ENCODE peak calls at places on chromosomes 11 and 22, in ten cellular contexts. One of them, this sample, is unnamed.
A peak's percentile ranks its signal among the peaks of the same experiment; 100 is the strongest.

GRCh38 chr11:70247042-70247709 is 23.3 kb upstream of the PPFIA1 start:
- DNase-seq in prostate gland: no peak
- DNase-seq in PC-9: no peak
- DNase-seq in neural progenitor cell: no peak
- DNase-seq in bronchial epithelial cell: no peak
- DNase-seq in cardiac fibroblast: no peak
- DNase-seq in fibroblast of lung: peak; percentile 62
- DNase-seq in mesenchymal stem cell: no peak
- DNase-seq in CD4-positive, CD25-positive, alpha-beta regulatory T cell: no peak
- DNase-seq in CD4-positive, alpha-beta memory T cell: no peak
- DNase-seq in this sample: no peak

GRCh38 chr11:117837791-117838190 is 13.2 kb upstream of the FXYD2 start:
- DNase-seq in prostate gland: no peak
- DNase-seq in PC-9: no peak
- DNase-seq in neural progenitor cell: no peak
- DNase-seq in bronchial epithelial cell: no peak
- DNase-seq in cardiac fibroblast: no peak
- DNase-seq in fibroblast of lung: no peak
- DNase-seq in mesenchymal stem cell: no peak
- DNase-seq in CD4-positive, CD25-positive, alpha-beta regulatory T cell: no peak
- DNase-seq in CD4-positive, alpha-beta memory T cell: no peak
- DNase-seq in this sample: no peak

GRCh38 chr11:95705485-95706124 is 84.0 kb downstream of the FAM76B start:
- DNase-seq in prostate gland: peak; percentile 91
- DNase-seq in PC-9: peak; percentile 50
- DNase-seq in neural progenitor cell: peak; percentile 92
- DNase-seq in bronchial epithelial cell: peak; percentile 75
- DNase-seq in cardiac fibroblast: peak; percentile 93
- DNase-seq in fibroblast of lung: peak; percentile 80
- DNase-seq in mesenchymal stem cell: peak; percentile 81
- DNase-seq in CD4-positive, CD25-positive, alpha-beta regulatory T cell: peak; percentile 95
- DNase-seq in CD4-positive, alpha-beta memory T cell: peak; percentile 87
- DNase-seq in this sample: peak; percentile 65

GRCh38 chr11:67409781-67410368 is 5.6 kb upstream of the CARNS1 start:
- DNase-seq in prostate gland: no peak
- DNase-seq in PC-9: no peak
- DNase-seq in neural progenitor cell: peak; percentile 67
- DNase-seq in bronchial epithelial cell: no peak
- DNase-seq in cardiac fibroblast: no peak
- DNase-seq in fibroblast of lung: no peak
- DNase-seq in mesenchymal stem cell: no peak
- DNase-seq in CD4-positive, CD25-positive, alpha-beta regulatory T cell: no peak
- DNase-seq in CD4-positive, alpha-beta memory T cell: no peak
- DNase-seq in this sample: no peak

GRCh38 chr22:41478891-41479521 is 10.1 kb downstream of the ACO2 start:
- DNase-seq in prostate gland: no peak
- DNase-seq in PC-9: no peak
- DNase-seq in neural progenitor cell: no peak
- DNase-seq in bronchial epithelial cell: no peak
- DNase-seq in cardiac fibroblast: peak; percentile 43
- DNase-seq in fibroblast of lung: peak; percentile 6
- DNase-seq in mesenchymal stem cell: peak; percentile 52
- DNase-seq in CD4-positive, CD25-positive, alpha-beta regulatory T cell: no peak
- DNase-seq in CD4-positive, alpha-beta memory T cell: no peak
- DNase-seq in this sample: peak; percentile 83

GRCh38 chr11:440065-441042 is 1.5 kb downstream of the ANO9 start:
- DNase-seq in prostate gland: no peak
- DNase-seq in PC-9: no peak
- DNase-seq in neural progenitor cell: no peak
- DNase-seq in bronchial epithelial cell: no peak
- DNase-seq in cardiac fibroblast: peak; percentile 49
- DNase-seq in fibroblast of lung: no peak
- DNase-seq in mesenchymal stem cell: no peak
- DNase-seq in CD4-positive, CD25-positive, alpha-beta regulatory T cell: no peak
- DNase-seq in CD4-positive, alpha-beta memory T cell: no peak
- DNase-seq in this sample: no peak

GRCh38 chr22:43118953-43119458 is 8.5 kb downstream of the BIK start:
- DNase-seq in prostate gland: no peak
- DNase-seq in PC-9: no peak
- DNase-seq in neural progenitor cell: no peak
- DNase-seq in bronchial epithelial cell: no peak
- DNase-seq in cardiac fibroblast: no peak
- DNase-seq in fibroblast of lung: no peak
- DNase-seq in mesenchymal stem cell: no peak
- DNase-seq in CD4-positive, CD25-positive, alpha-beta regulatory T cell: no peak
- DNase-seq in CD4-positive, alpha-beta memory T cell: no peak
- DNase-seq in this sample: no peak

GRCh38 chr11:96340555-96340885 is 2.5 kb downstream of the MAML2 start:
- DNase-seq in prostate gland: no peak
- DNase-seq in PC-9: no peak
- DNase-seq in neural progenitor cell: no peak
- DNase-seq in bronchial epithelial cell: no peak
- DNase-seq in cardiac fibroblast: peak; percentile 63
- DNase-seq in fibroblast of lung: peak; percentile 60
- DNase-seq in mesenchymal stem cell: peak; percentile 28
- DNase-seq in CD4-positive, CD25-positive, alpha-beta regulatory T cell: no peak
- DNase-seq in CD4-positive, alpha-beta memory T cell: no peak
- DNase-seq in this sample: no peak

GRCh38 chr11:75482310-75482606 is 43.5 kb downstream of the GDPD5 start:
- DNase-seq in prostate gland: no peak
- DNase-seq in PC-9: no peak
- DNase-seq in neural progenitor cell: no peak
- DNase-seq in bronchial epithelial cell: no peak
- DNase-seq in cardiac fibroblast: no peak
- DNase-seq in fibroblast of lung: no peak
- DNase-seq in mesenchymal stem cell: no peak
- DNase-seq in CD4-positive, CD25-positive, alpha-beta regulatory T cell: no peak
- DNase-seq in CD4-positive, alpha-beta memory T cell: no peak
- DNase-seq in this sample: no peak

GRCh38 chr11:43962383-43962969 is 20.0 kb downstream of the C11orf96 start:
- DNase-seq in prostate gland: no peak
- DNase-seq in PC-9: no peak
- DNase-seq in neural progenitor cell: peak; percentile 49
- DNase-seq in bronchial epithelial cell: no peak
- DNase-seq in cardiac fibroblast: peak; percentile 38
- DNase-seq in fibroblast of lung: no peak
- DNase-seq in mesenchymal stem cell: peak; percentile 41
- DNase-seq in CD4-positive, CD25-positive, alpha-beta regulatory T cell: no peak
- DNase-seq in CD4-positive, alpha-beta memory T cell: no peak
- DNase-seq in this sample: no peak

GRCh38 chr22:23204125-23204488 is 23.8 kb downstream of the BCR start:
- DNase-seq in prostate gland: no peak
- DNase-seq in PC-9: no peak
- DNase-seq in neural progenitor cell: no peak
- DNase-seq in bronchial epithelial cell: no peak
- DNase-seq in cardiac fibroblast: no peak
- DNase-seq in fibroblast of lung: no peak
- DNase-seq in mesenchymal stem cell: no peak
- DNase-seq in CD4-positive, CD25-positive, alpha-beta regulatory T cell: no peak
- DNase-seq in CD4-positive, alpha-beta memory T cell: no peak
- DNase-seq in this sample: no peak

GRCh38 chr22:23639661-23640060 is 7.5 kb upstream of the DRICH1 start:
- DNase-seq in prostate gland: no peak
- DNase-seq in PC-9: no peak
- DNase-seq in neural progenitor cell: no peak
- DNase-seq in bronchial epithelial cell: no peak
- DNase-seq in cardiac fibroblast: no peak
- DNase-seq in fibroblast of lung: no peak
- DNase-seq in mesenchymal stem cell: no peak
- DNase-seq in CD4-positive, CD25-positive, alpha-beta regulatory T cell: no peak
- DNase-seq in CD4-positive, alpha-beta memory T cell: no peak
- DNase-seq in this sample: no peak

GRCh38 chr22:23565942-23566715 is 14.0 kb downstream of the IGLL1 start:
- DNase-seq in prostate gland: no peak
- DNase-seq in PC-9: no peak
- DNase-seq in neural progenitor cell: peak; percentile 67
- DNase-seq in bronchial epithelial cell: no peak
- DNase-seq in cardiac fibroblast: no peak
- DNase-seq in fibroblast of lung: no peak
- DNase-seq in mesenchymal stem cell: no peak
- DNase-seq in CD4-positive, CD25-positive, alpha-beta regulatory T cell: no peak
- DNase-seq in CD4-positive, alpha-beta memory T cell: no peak
- DNase-seq in this sample: no peak

GRCh38 chr11:20003357-20003756 is 156.9 kb downstream of the DBX1 start:
- DNase-seq in prostate gland: no peak
- DNase-seq in PC-9: no peak
- DNase-seq in neural progenitor cell: no peak
- DNase-seq in bronchial epithelial cell: peak; percentile 62
- DNase-seq in cardiac fibroblast: no peak
- DNase-seq in fibroblast of lung: no peak
- DNase-seq in mesenchymal stem cell: no peak
- DNase-seq in CD4-positive, CD25-positive, alpha-beta regulatory T cell: no peak
- DNase-seq in CD4-positive, alpha-beta memory T cell: no peak
- DNase-seq in this sample: no peak

GRCh38 chr11:107916671-107917241 is 11.5 kb upstream of the RAB39A start:
- DNase-seq in prostate gland: no peak
- DNase-seq in PC-9: peak; percentile 14
- DNase-seq in neural progenitor cell: peak; percentile 75
- DNase-seq in bronchial epithelial cell: no peak
- DNase-seq in cardiac fibroblast: peak; percentile 13
- DNase-seq in fibroblast of lung: peak; percentile 8
- DNase-seq in mesenchymal stem cell: no peak
- DNase-seq in CD4-positive, CD25-positive, alpha-beta regulatory T cell: peak; percentile 39
- DNase-seq in CD4-positive, alpha-beta memory T cell: peak; percentile 38
- DNase-seq in this sample: no peak

GRCh38 chr11:87368876-87369480 is 331.2 kb downstream of the TMEM135 start:
- DNase-seq in prostate gland: no peak
- DNase-seq in PC-9: no peak
- DNase-seq in neural progenitor cell: no peak
- DNase-seq in bronchial epithelial cell: peak; percentile 90
- DNase-seq in cardiac fibroblast: peak; percentile 15
- DNase-seq in fibroblast of lung: peak; percentile 72
- DNase-seq in mesenchymal stem cell: no peak
- DNase-seq in CD4-positive, CD25-positive, alpha-beta regulatory T cell: no peak
- DNase-seq in CD4-positive, alpha-beta memory T cell: no peak
- DNase-seq in this sample: no peak

GRCh38 chr22:44237290-44237689 is 56.6 kb downstream of the PARVG start:
- DNase-seq in prostate gland: no peak
- DNase-seq in PC-9: no peak
- DNase-seq in neural progenitor cell: no peak
- DNase-seq in bronchial epithelial cell: no peak
- DNase-seq in cardiac fibroblast: no peak
- DNase-seq in fibroblast of lung: no peak
- DNase-seq in mesenchymal stem cell: no peak
- DNase-seq in CD4-positive, CD25-positive, alpha-beta regulatory T cell: no peak
- DNase-seq in CD4-positive, alpha-beta memory T cell: no peak
- DNase-seq in this sample: no peak

GRCh38 chr11:68775951-68776388 is 24.6 kb upstream of the TESMIN start:
- DNase-seq in prostate gland: no peak
- DNase-seq in PC-9: peak; percentile 92
- DNase-seq in neural progenitor cell: no peak
- DNase-seq in bronchial epithelial cell: no peak
- DNase-seq in cardiac fibroblast: no peak
- DNase-seq in fibroblast of lung: no peak
- DNase-seq in mesenchymal stem cell: no peak
- DNase-seq in CD4-positive, CD25-positive, alpha-beta regulatory T cell: no peak
- DNase-seq in CD4-positive, alpha-beta memory T cell: no peak
- DNase-seq in this sample: no peak

GRCh38 chr11:45907911-45908370 is 870 bp upstream of the FREY1 start:
- DNase-seq in prostate gland: no peak
- DNase-seq in PC-9: no peak
- DNase-seq in neural progenitor cell: no peak
- DNase-seq in bronchial epithelial cell: no peak
- DNase-seq in cardiac fibroblast: no peak
- DNase-seq in fibroblast of lung: no peak
- DNase-seq in mesenchymal stem cell: no peak
- DNase-seq in CD4-positive, CD25-positive, alpha-beta regulatory T cell: no peak
- DNase-seq in CD4-positive, alpha-beta memory T cell: no peak
- DNase-seq in this sample: no peak

GRCh38 chr22:46614070-46614931 is 5.9 kb upstream of the GRAMD4 start:
- DNase-seq in prostate gland: no peak
- DNase-seq in PC-9: no peak
- DNase-seq in neural progenitor cell: no peak
- DNase-seq in bronchial epithelial cell: no peak
- DNase-seq in cardiac fibroblast: no peak
- DNase-seq in fibroblast of lung: no peak
- DNase-seq in mesenchymal stem cell: no peak
- DNase-seq in CD4-positive, CD25-positive, alpha-beta regulatory T cell: peak; percentile 90
- DNase-seq in CD4-positive, alpha-beta memory T cell: peak; percentile 91
- DNase-seq in this sample: no peak
- H3K4me3 ChIP-seq in prostate gland: no peak overlapping the region
- H3K4me3 ChIP-seq in PC-9: no peak overlapping the region
- H3K4me3 ChIP-seq in neural progenitor cell: no peak overlapping the region
- H3K4me3 ChIP-seq in bronchial epithelial cell: no peak overlapping the region
- H3K4me3 ChIP-seq in cardiac fibroblast: no peak overlapping the region
- H3K4me3 ChIP-seq in fibroblast of lung: no peak overlapping the region
- H3K4me3 ChIP-seq in mesenchymal stem cell: no peak overlapping the region
- H3K4me3 ChIP-seq in CD4-positive, CD25-positive, alpha-beta regulatory T cell: peak overlapping the region; percentile 87
- H3K4me3 ChIP-seq in CD4-positive, alpha-beta memory T cell: peak overlapping the region; percentile 58
- H3K4me3 ChIP-seq in this sample: no peak overlapping the region

DNA sequence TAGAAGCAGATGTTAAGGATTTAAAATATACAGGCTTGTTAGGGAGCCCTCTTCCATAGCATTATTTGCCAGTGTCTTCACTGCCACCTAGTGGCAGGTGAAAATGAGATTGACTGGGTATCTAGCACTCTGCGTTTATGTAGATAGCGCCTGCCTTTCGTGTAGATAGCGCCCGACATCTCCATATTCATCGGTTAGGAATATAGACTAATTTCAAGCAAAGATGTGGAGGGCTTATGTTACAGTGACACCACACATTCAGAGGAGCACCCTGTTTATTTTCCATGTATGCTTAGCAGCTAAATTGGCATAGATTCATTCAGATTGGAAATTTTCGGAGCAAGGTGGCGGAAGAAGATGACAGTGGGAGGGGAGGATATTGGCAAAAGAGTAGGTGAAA is 72.0 kb downstream of the SLC5A12 start:
- DNase-seq in prostate gland: peak; percentile 67
- DNase-seq in PC-9: peak; percentile 56
- DNase-seq in neural progenitor cell: peak; percentile 86
- DNase-seq in bronchial epithelial cell: peak; percentile 77
- DNase-seq in cardiac fibroblast: peak; percentile 83
- DNase-seq in fibroblast of lung: peak; percentile 55
- DNase-seq in mesenchymal stem cell: peak; percentile 76
- DNase-seq in CD4-positive, CD25-positive, alpha-beta regulatory T cell: peak; percentile 43
- DNase-seq in CD4-positive, alpha-beta memory T cell: no peak
- DNase-seq in this sample: peak; percentile 22
- H3K4me3 ChIP-seq in prostate gland: no peak overlapping the region
- H3K4me3 ChIP-seq in PC-9: no peak overlapping the region
- H3K4me3 ChIP-seq in neural progenitor cell: no peak overlapping the region
- H3K4me3 ChIP-seq in bronchial epithelial cell: no peak overlapping the region
- H3K4me3 ChIP-seq in cardiac fibroblast: no peak overlapping the region
- H3K4me3 ChIP-seq in fibroblast of lung: no peak overlapping the region
- H3K4me3 ChIP-seq in mesenchymal stem cell: peak overlapping the region; percentile 50
- H3K4me3 ChIP-seq in CD4-positive, CD25-positive, alpha-beta regulatory T cell: no peak overlapping the region
- H3K4me3 ChIP-seq in CD4-positive, alpha-beta memory T cell: no peak overlapping the region
- H3K4me3 ChIP-seq in this sample: no peak overlapping the region

GRCh38 chr11:130916910-130917309 is 631 bp upstream of the SNX19 start:
- DNase-seq in prostate gland: no peak
- DNase-seq in PC-9: no peak
- DNase-seq in neural progenitor cell: no peak
- DNase-seq in bronchial epithelial cell: no peak
- DNase-seq in cardiac fibroblast: no peak
- DNase-seq in fibroblast of lung: no peak
- DNase-seq in mesenchymal stem cell: no peak
- DNase-seq in CD4-positive, CD25-positive, alpha-beta regulatory T cell: peak; percentile 4
- DNase-seq in CD4-positive, alpha-beta memory T cell: no peak
- DNase-seq in this sample: no peak
- H3K4me3 ChIP-seq in prostate gland: peak overlapping the region; percentile 81
- H3K4me3 ChIP-seq in PC-9: peak overlapping the region; percentile 85
- H3K4me3 ChIP-seq in neural progenitor cell: peak overlapping the region; percentile 85
- H3K4me3 ChIP-seq in bronchial epithelial cell: peak overlapping the region; percentile 84
- H3K4me3 ChIP-seq in cardiac fibroblast: peak overlapping the region; percentile 39
- H3K4me3 ChIP-seq in fibroblast of lung: peak overlapping the region; percentile 18
- H3K4me3 ChIP-seq in mesenchymal stem cell: peak overlapping the region; percentile 99
- H3K4me3 ChIP-seq in CD4-positive, CD25-positive, alpha-beta regulatory T cell: peak overlapping the region; percentile 92
- H3K4me3 ChIP-seq in CD4-positive, alpha-beta memory T cell: peak overlapping the region; percentile 66
- H3K4me3 ChIP-seq in this sample: peak overlapping the region; percentile 81

GRCh38 chr11:84719935-84720577 is 907.1 kb downstream of the DLG2 start:
- DNase-seq in prostate gland: no peak
- DNase-seq in PC-9: no peak
- DNase-seq in neural progenitor cell: peak; percentile 70
- DNase-seq in bronchial epithelial cell: no peak
- DNase-seq in cardiac fibroblast: no peak
- DNase-seq in fibroblast of lung: no peak
- DNase-seq in mesenchymal stem cell: no peak
- DNase-seq in CD4-positive, CD25-positive, alpha-beta regulatory T cell: no peak
- DNase-seq in CD4-positive, alpha-beta memory T cell: no peak
- DNase-seq in this sample: no peak
- H3K4me3 ChIP-seq in prostate gland: peak overlapping the region; percentile 40
- H3K4me3 ChIP-seq in PC-9: no peak overlapping the region
- H3K4me3 ChIP-seq in neural progenitor cell: peak overlapping the region; percentile 75
- H3K4me3 ChIP-seq in bronchial epithelial cell: no peak overlapping the region
- H3K4me3 ChIP-seq in cardiac fibroblast: peak overlapping the region; percentile 28
- H3K4me3 ChIP-seq in fibroblast of lung: no peak overlapping the region
- H3K4me3 ChIP-seq in mesenchymal stem cell: peak overlapping the region; percentile 77
- H3K4me3 ChIP-seq in CD4-positive, CD25-positive, alpha-beta regulatory T cell: no peak overlapping the region
- H3K4me3 ChIP-seq in CD4-positive, alpha-beta memory T cell: no peak overlapping the region
- H3K4me3 ChIP-seq in this sample: peak overlapping the region; percentile 39

This sample was measured in skeletal muscle cell.